ENCODE peak calls at places on chromosomes 11 and 22, in seven cellular contexts. I is Peyer's patch, F is pancreas, Z is GM23338, S is right cardiac atrium, D is AG04450, H is adrenal gland. N is an unnamed sample.

GRCh38 chr11:40797981-40798380 is 661.5 kb downstream of the LRRC4C start:
- DNase-seq in D (no peak), H (no peak), S (no peak), I (no peak), F (no peak), Z (no peak), N (no peak)

GRCh38 chr11:60912851-60913550 is 957 bp upstream of the TMEM109 start:
- DNase-seq in F (no peak), D (no peak), I (no peak), H (no peak), S (no peak), Z (no peak), N (no peak)

GRCh38 chr11:46347637-46348311 is 511 bp downstream of the DGKZ start:
- DNase-seq in I (no peak), H (no peak), S (no peak), F (peak), Z (no peak), D (no peak), N (peak)

GRCh38 chr11:23413057-23413456 is 552.8 kb upstream of the CCDC179 start:
- DNase-seq in H (no peak), I (no peak), D (no peak), S (no peak), F (no peak), Z (no peak), N (no peak)

GRCh38 chr11:124934862-124935547 is 842 bp downstream of the HEPACAM start:
- DNase-seq in Z (peak), F (no peak), S (no peak), D (peak), I (no peak), H (no peak), N (no peak)

GRCh38 chr11:134861490-134862107 is 449.6 kb upstream of the B3GAT1 start:
- DNase-seq in H (no peak), F (no peak), S (no peak), I (no peak), Z (peak), D (no peak), N (no peak)

GRCh38 chr22:50694099-50694498 is 21.5 kb downstream of the SHANK3 start:
- DNase-seq in F (no peak), I (no peak), D (no peak), H (no peak), S (no peak), Z (no peak), N (no peak)

GRCh38 chr22:48574776-48575566 is 1252.7 kb downstream of the BRD1 start:
- DNase-seq in D (no peak), F (peak), I (no peak), Z (peak), H (no peak), S (peak), N (no peak)

GRCh38 chr22:26845016-26845728 is 187.8 kb downstream of the MIAT start:
- DNase-seq in I (no peak), Z (no peak), F (no peak), D (no peak), H (no peak), S (no peak), N (no peak)

GRCh38 chr22:46079861-46080821 is 70.2 kb upstream of the PPARA start:
- DNase-seq in Z (no peak), I (no peak), F (peak), S (peak), H (peak), D (no peak), N (no peak)

GRCh38 chr11:117716652-117717440 is 80.2 kb downstream of the DSCAML1 start:
- DNase-seq in F (no peak), D (no peak), S (no peak), I (no peak), Z (no peak), H (no peak), N (no peak)

GRCh38 chr11:47105541-47105940 is 71.1 kb downstream of the ARFGAP2 start:
- DNase-seq in I (no peak), S (no peak), F (no peak), H (no peak), D (no peak), Z (no peak), N (no peak)

GRCh38 chr11:34926831-34927132 is 10.4 kb downstream of the PDHX start:
- DNase-seq in D (no peak), F (no peak), Z (no peak), S (no peak), I (no peak), H (no peak), N (no peak)
- H3K27ac ChIP-seq in D (no peak), F (no peak), Z (no peak), S (no peak), I (no peak), H (no peak), N (no peak)

GRCh38 chr22:19106886-19107729 is 15.1 kb downstream of the DGCR2 start:
- DNase-seq in S (no peak), I (no peak), F (no peak), H (no peak), D (no peak), Z (no peak), N (no peak)

GRCh38 chr22:19108807-19109197 is 13.4 kb downstream of the DGCR2 start:
- DNase-seq in I (no peak), H (no peak), F (no peak), D (no peak), Z (no peak), S (no peak), N (no peak)

GRCh38 chr22:19105867-19106802 is 16.1 kb downstream of the DGCR2 start:
- DNase-seq in D (no peak), H (no peak), F (no peak), Z (peak), I (peak), S (no peak), N (peak)

GRCh38 chr22:19109198-19110063 is 12.8 kb downstream of the DGCR2 start:
- DNase-seq in Z (no peak), S (no peak), F (no peak), D (no peak), H (peak), I (peak), N (peak)

GRCh38 chr22:19107730-19108074 is 14.5 kb downstream of the DGCR2 start:
- DNase-seq in D (no peak), I (no peak), S (no peak), F (no peak), Z (no peak), H (no peak), N (no peak)
- H3K27ac ChIP-seq in D (no peak), I (no peak), S (no peak), F (no peak), Z (no peak), H (no peak), N (no peak)

GRCh38 chr11:66338276-66339162 is 2.3 kb upstream of the RIN1 start:
- DNase-seq in S (peak), F (peak), D (no peak), Z (no peak), H (no peak), I (no peak), N (no peak)
- H3K27ac ChIP-seq in S (no peak), F (no peak), D (peak), Z (no peak), H (no peak), I (no peak), N (no peak)

GRCh38 chr22:42945736-42946135 is 69.2 kb downstream of the PACSIN2 start:
- DNase-seq in H (no peak), F (peak), I (no peak), S (no peak), Z (peak), D (no peak), N (no peak)
- H3K27ac ChIP-seq in H (peak), F (no peak), I (no peak), S (peak), Z (peak), D (no peak), N (no peak)

GRCh38 chr22:39296981-39297489 is 22.4 kb downstream of the RPL3 start:
- DNase-seq in F (peak), Z (no peak), D (no peak), H (no peak), I (no peak), S (no peak), N (no peak)

GRCh38 chr22:39298194-39298987 is 21.0 kb downstream of the RPL3 start:
- DNase-seq in I (no peak), D (no peak), H (no peak), S (no peak), Z (no peak), F (peak), N (no peak)

GRCh38 chr22:39299829-39300178 is 19.6 kb downstream of the RPL3 start:
- DNase-seq in F (no peak), I (peak), D (no peak), S (no peak), Z (peak), H (peak), N (no peak)

GRCh38 chr22:39296535-39296934 is 22.9 kb downstream of the RPL3 start:
- DNase-seq in I (no peak), S (no peak), Z (no peak), D (no peak), F (no peak), H (no peak), N (no peak)

DNA sequence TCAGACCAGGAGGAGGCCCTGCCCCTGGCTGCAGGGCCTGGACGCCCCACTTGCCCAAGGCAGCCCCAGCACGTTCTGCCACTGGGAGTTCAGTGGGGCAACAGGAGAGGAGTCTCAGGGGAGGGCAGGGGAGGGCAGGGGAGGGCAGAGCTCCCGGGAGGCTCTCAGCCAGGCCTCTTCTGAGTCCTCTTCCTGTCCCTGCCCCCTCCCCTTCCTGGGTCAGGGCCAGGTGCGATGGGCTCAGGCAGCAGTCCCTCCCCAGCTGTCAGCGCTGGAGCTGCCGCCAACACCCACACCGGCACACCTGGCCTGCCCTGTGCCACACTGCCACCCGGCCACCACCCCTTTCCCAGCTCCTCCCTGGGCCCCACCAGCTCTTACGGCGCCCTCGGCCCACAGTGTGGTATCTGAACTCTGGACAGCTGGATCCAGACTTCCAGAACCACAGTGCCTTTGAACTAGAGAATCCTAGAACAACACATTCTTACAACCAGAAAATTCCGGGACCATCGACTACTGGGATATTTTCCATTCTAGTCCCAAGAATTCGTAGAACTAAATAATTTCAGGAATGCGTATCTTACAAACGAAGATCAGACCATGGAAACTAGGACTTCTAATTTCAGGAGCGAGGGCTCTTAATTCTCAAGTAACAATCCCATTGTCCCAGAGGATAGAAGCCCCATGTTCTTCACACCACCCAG is 21.8 kb downstream of the RPL3 start:
- DNase-seq in S (no peak), D (no peak), I (peak), F (peak), H (no peak), Z (peak), N (no peak)
- H3K27ac ChIP-seq in S (peak), D (no peak), I (peak), F (peak), H (no peak), Z (peak), N (no peak)

GRCh38 chr11:12166299-12167092 is 56.1 kb downstream of the MICAL2 start:
- DNase-seq in D (no peak), H (no peak), Z (no peak), F (no peak), I (no peak), S (no peak), N (no peak)
- H3K27ac ChIP-seq in D (peak), H (no peak), Z (no peak), F (no peak), I (no peak), S (peak), N (no peak)

GRCh38 chr11:72347691-72348090 is 86.6 kb downstream of the CLPB start:
- DNase-seq in Z (no peak), S (no peak), F (no peak), H (no peak), D (no peak), I (no peak), N (no peak)

GRCh38 chr11:72338741-72339140 is 94.8 kb upstream of the PHOX2A start:
- DNase-seq in I (no peak), S (no peak), F (no peak), D (no peak), H (no peak), Z (no peak), N (no peak)

GRCh38 chr11:72338266-72338665 is 94.3 kb upstream of the PHOX2A start:
- DNase-seq in Z (no peak), I (no peak), S (no peak), F (no peak), D (no peak), H (no peak), N (no peak)

GRCh38 chr11:72348250-72348649 is 86.1 kb downstream of the CLPB start:
- DNase-seq in Z (peak), H (no peak), S (no peak), I (no peak), D (no peak), F (no peak), N (no peak)

GRCh38 chr11:72343159-72343756 is 91.1 kb downstream of the CLPB start:
- DNase-seq in H (no peak), F (no peak), Z (no peak), D (no peak), S (no peak), I (no peak), N (no peak)
- H3K27ac ChIP-seq in H (no peak), F (no peak), Z (no peak), D (no peak), S (no peak), I (no peak), N (no peak)